ENCODE peak calls at places on chromosomes 7 and 10, in eight cellular contexts. R is activated CD8-positive, alpha-beta memory T cell treated with anti-CD3 and anti-CD28 coated beads for 4 hours; I is NCI-H460; L is cardiac septum; J is amygdala; V is Daoy; W is GM06990; C is thyroid gland. S is an unnamed sample.

GRCh38 chr10:103276941-103277712 is at the start of gene INA:
- DNase-seq in R (no peak), I (no peak), L (no peak), J (peak), V (peak), W (peak), C (peak), S (peak)

GRCh38 chr7:114789942-114790341 is 132.0 kb upstream of the MDFIC start:
- DNase-seq in R (no peak), I (no peak), L (no peak), J (no peak), V (peak), W (no peak), C (no peak), S (no peak)

GRCh38 chr7:155324012-155324917 is 26.6 kb downstream of the INSIG1 start:
- DNase-seq in R (no peak), I (no peak), L (no peak), J (no peak), V (no peak), W (no peak), C (no peak), S (no peak)

GRCh38 chr7:25305831-25306230 is 77.5 kb upstream of the NPVF start:
- DNase-seq in R (no peak), I (no peak), L (no peak), J (no peak), V (no peak), W (no peak), C (no peak), S (no peak)

GRCh38 chr7:99362801-99363200 is 11.7 kb upstream of the ARPC1B start:
- DNase-seq in R (no peak), I (no peak), L (no peak), J (no peak), V (peak), W (no peak), C (no peak), S (no peak)

GRCh38 chr10:98338318-98338717 is 70.3 kb upstream of the LOXL4 start:
- DNase-seq in R (no peak), I (no peak), L (peak), J (no peak), V (no peak), W (no peak), C (no peak), S (no peak)

GRCh38 chr7:26190417-26190869 is 10.1 kb downstream of the HNRNPA2B1 start:
- DNase-seq in R (no peak), I (no peak), L (no peak), J (no peak), V (no peak), W (no peak), C (no peak), S (no peak)

GRCh38 chr7:24827589-24827988 is 70.3 kb upstream of the GSDME start:
- DNase-seq in R (no peak), I (no peak), L (no peak), J (no peak), V (peak), W (no peak), C (no peak), S (no peak)

GRCh38 chr10:106804992-106805391 is 359.5 kb downstream of the SORCS1 start:
- DNase-seq in R (no peak), I (no peak), L (no peak), J (no peak), V (no peak), W (no peak), C (no peak), S (no peak)

GRCh38 chr7:96903906-96904305 is 101.4 kb upstream of the DLX6 start:
- DNase-seq in R (no peak), I (no peak), L (no peak), J (no peak), V (no peak), W (no peak), C (no peak), S (no peak)

GRCh38 chr10:2949221-2949947 is 118.0 kb upstream of the PFKP start:
- DNase-seq in R (no peak), I (no peak), L (no peak), J (no peak), V (no peak), W (no peak), C (no peak), S (no peak)

GRCh38 chr10:73182568-73182967 is 14.6 kb downstream of the FAM149B1 start:
- DNase-seq in R (no peak), I (no peak), L (no peak), J (no peak), V (peak), W (no peak), C (no peak), S (no peak)

GRCh38 chr10:12954866-12955265 is 46.6 kb downstream of the CCDC3 start:
- DNase-seq in R (no peak), I (no peak), L (no peak), J (no peak), V (no peak), W (no peak), C (no peak), S (no peak)

GRCh38 chr10:80491251-80492102 is 37.4 kb downstream of the TSPAN14 start:
- DNase-seq in R (no peak), I (no peak), L (peak), J (no peak), V (no peak), W (no peak), C (no peak), S (no peak)